ENCODE peak calls at places on chromosomes 16 and 17, in five cellular contexts. W is pancreas, B is glomerular endothelial cell, R is AG09309, I is T-helper 1 cell. A is an unnamed sample.

GRCh38 chr17:9239821-9240658 is 218.7 kb downstream of the NTN1 start:
- DNase-seq in B (no peak), R (no peak), W (peak; percentile 88), I (peak; percentile 58), A (peak; percentile 91)

GRCh38 chr16:73717266-73718057 is 579.2 kb upstream of the PSMD7 start:
- DNase-seq in I (no peak), R (no peak), W (no peak), B (no peak), A (no peak)

GRCh38 chr16:4110065-4110464 is 6.2 kb downstream of the ADCY9 start:
- DNase-seq in R (no peak), I (no peak), W (no peak), B (no peak), A (no peak)

GRCh38 chr16:86520317-86521210 is 10.2 kb downstream of the FOXF1 start:
- DNase-seq in I (no peak), B (no peak), W (no peak), R (no peak), A (no peak)

GRCh38 chr17:71084219-71084618 is 914.9 kb downstream of the KCNJ2 start:
- DNase-seq in I (no peak), R (no peak), W (no peak), B (no peak), A (no peak)

GRCh38 chr17:17924131-17924856 is 47.9 kb downstream of the TOM1L2 start:
- DNase-seq in B (no peak), W (no peak), I (no peak), R (no peak), A (no peak)

GRCh38 chr17:14779236-14779635 is 478.4 kb downstream of the HS3ST3B1 start:
- DNase-seq in R (no peak), B (no peak), W (no peak), I (no peak), A (no peak)

GRCh38 chr17:66508896-66509843 is 206.8 kb downstream of the PRKCA start:
- DNase-seq in R (peak; percentile 87), B (no peak), I (no peak), W (peak; percentile 52), A (no peak)

GRCh38 chr16:23252310-23252709 is 49.8 kb upstream of the SCNN1B start:
- DNase-seq in I (no peak), B (no peak), R (no peak), W (no peak), A (no peak)

GRCh38 chr17:70938311-70938710 is 769.0 kb downstream of the KCNJ2 start:
- DNase-seq in R (no peak), B (no peak), I (no peak), W (no peak), A (no peak)

GRCh38 chr17:3796110-3796821 is 4.7 kb downstream of the ITGAE start:
- DNase-seq in B (no peak), I (peak; percentile 63), W (no peak), R (no peak), A (no peak)